ENCODE peak calls at places on chromosomes 11 and 22, in seven cellular contexts. L is ovary, U is transverse colon, G is Peyer's patch, I is stomach, N is esophagus muscularis mucosa, K is tibial nerve. E is an unnamed sample.

GRCh38 chr22:45696227-45696626 is 24.6 kb downstream of the ATXN10 start:
- DNase-seq in L (no peak), N (no peak), I (no peak), K (no peak), U (no peak), G (no peak), E (no peak)

GRCh38 chr11:65781962-65782815 is 1.4 kb upstream of the AP5B1 start:
- DNase-seq in U (no peak), K (no peak), G (no peak), L (no peak), N (no peak), I (no peak), E (no peak)

GRCh38 chr11:130403301-130403804 is 25.1 kb downstream of the ADAMTS8 start:
- DNase-seq in N (no peak), I (no peak), U (peak), K (no peak), G (no peak), L (peak), E (no peak)

GRCh38 chr11:95793111-95793510 is 2.8 kb downstream of the CEP57 start:
- DNase-seq in G (no peak), L (no peak), K (no peak), N (no peak), I (no peak), U (no peak), E (no peak)

GRCh38 chr11:112877561-112877960 is 83.7 kb upstream of the NCAM1 start:
- DNase-seq in K (no peak), U (no peak), G (no peak), N (no peak), L (no peak), I (no peak), E (no peak)

GRCh38 chr22:48259991-48260670 is 1497.7 kb downstream of the TBC1D22A start:
- DNase-seq in I (no peak), N (no peak), G (no peak), U (no peak), L (no peak), K (no peak), E (no peak)

GRCh38 chr11:100791873-100792272 is 104.8 kb downstream of the ARHGAP42 start:
- DNase-seq in G (no peak), L (no peak), U (no peak), I (no peak), N (no peak), K (no peak), E (no peak)

GRCh38 chr11:1937616-1938342 is 9.4 kb upstream of the MRPL23 start:
- DNase-seq in N (no peak), G (no peak), I (no peak), U (no peak), K (no peak), L (no peak), E (no peak)

GRCh38 chr11:90288207-90288821 is 65.5 kb upstream of the CHORDC1 start:
- DNase-seq in N (no peak), U (no peak), L (no peak), K (no peak), I (no peak), G (no peak), E (no peak)

GRCh38 chr22:43436536-43437267 is 24.9 kb downstream of the MPPED1 start:
- DNase-seq in N (no peak), I (no peak), L (no peak), K (no peak), G (no peak), U (no peak), E (peak)

GRCh38 chr22:40491990-40492631 is 121.7 kb downstream of the SGSM3 start:
- DNase-seq in I (no peak), L (no peak), N (no peak), U (no peak), G (no peak), K (no peak), E (no peak)
- H3K27ac ChIP-seq in I (peak), L (no peak), N (peak), U (peak), G (peak), K (peak), E (peak)

GRCh38 chr22:40043793-40044101 is 49.0 kb downstream of the FAM83F start:
- DNase-seq in I (no peak), L (no peak), N (no peak), U (no peak), K (no peak), G (no peak), E (no peak)
- TF ChIP-seq POLR2A in I (no peak), L (no peak), N (no peak), U (no peak), K (no peak), G (no peak), E (no peak)

DNA sequence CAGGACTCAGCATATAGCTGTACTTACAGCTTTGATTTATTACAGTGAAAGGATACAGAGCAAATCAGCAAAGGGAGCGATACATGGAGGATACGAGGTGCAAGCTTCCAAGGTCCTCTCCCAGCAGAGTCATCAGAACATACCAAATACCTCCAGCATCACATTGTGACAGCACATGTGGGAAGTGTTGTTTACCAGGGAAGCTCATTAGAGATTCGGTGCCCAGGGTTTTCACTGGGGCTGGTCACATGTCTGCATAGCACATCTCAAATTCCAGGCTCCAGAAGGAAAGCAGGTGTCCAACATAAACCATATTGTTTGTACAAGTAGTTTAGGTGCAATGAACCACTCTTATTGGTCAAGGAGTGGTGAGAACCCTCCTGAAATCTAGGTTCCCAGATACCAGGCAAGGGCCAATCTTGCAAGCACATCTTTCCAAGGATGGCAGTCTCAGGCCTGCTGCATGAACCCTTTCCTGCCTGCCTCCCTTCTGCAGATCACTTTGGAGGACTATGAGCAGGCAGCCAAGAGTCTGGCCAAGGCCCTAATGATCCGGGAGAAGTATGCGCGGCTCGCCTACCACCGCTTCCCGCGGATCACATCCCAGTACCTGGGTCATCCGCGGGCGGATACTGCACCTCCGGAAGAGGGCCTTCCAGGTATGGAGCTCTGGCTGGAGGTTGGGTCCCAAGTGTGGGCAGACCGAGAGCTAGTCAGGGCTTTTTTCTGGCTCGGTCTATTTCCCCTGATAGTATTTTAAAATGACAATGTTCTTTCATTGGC is 26.7 kb downstream of the AMPD3 start:
- DNase-seq in U (no peak), I (no peak), L (no peak), N (no peak), G (no peak), K (no peak), E (no peak)
- H3K27ac ChIP-seq in U (no peak), I (no peak), L (no peak), N (no peak), G (no peak), K (no peak), E (no peak)

GRCh38 chr11:16801288-16801980 is 63.0 kb downstream of the C11orf58 start:
- DNase-seq in U (no peak), G (no peak), I (no peak), L (no peak), N (no peak), K (no peak), E (no peak)
- TF ChIP-seq POLR2A in U (no peak), G (no peak), I (no peak), L (no peak), N (no peak), K (no peak), E (no peak)

GRCh38 chr22:27215826-27216320 is 558.5 kb downstream of the MIAT start:
- DNase-seq in N (no peak), I (no peak), U (no peak), L (no peak), K (no peak), G (no peak), E (no peak)
- H3K27ac ChIP-seq in N (peak), I (no peak), U (peak), L (no peak), K (no peak), G (no peak), E (no peak)

GRCh38 chr11:35617687-35618496 is at the start of gene FJX1:
- DNase-seq in U (peak), L (peak), I (no peak), N (no peak), G (no peak), K (no peak), E (peak)
- TF ChIP-seq POLR2A in U (no peak), L (no peak), I (no peak), N (no peak), G (no peak), K (no peak), E (no peak)

DNA sequence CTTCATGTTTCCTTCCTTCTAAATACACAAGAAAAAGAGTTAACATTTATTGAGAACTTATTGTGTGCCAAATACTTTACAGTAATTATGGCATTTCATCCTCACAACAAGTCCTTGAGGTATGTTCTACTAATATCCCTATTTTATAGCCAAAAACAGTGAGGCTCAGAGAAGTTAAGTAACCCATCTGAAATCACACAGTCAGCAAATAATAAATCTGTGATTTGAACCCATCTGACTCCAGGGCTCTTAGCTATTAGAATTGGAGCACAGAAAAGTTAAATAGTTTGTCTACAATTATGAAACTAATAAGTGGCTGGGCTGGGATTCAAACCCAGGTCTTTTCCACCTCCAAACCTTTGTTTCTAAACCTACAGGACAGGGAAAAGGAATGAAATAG is 36.5 kb upstream of the MYOD1 start:
- DNase-seq in G (no peak), I (no peak), K (no peak), U (no peak), N (no peak), L (no peak), E (no peak)
- H3K27ac ChIP-seq in G (no peak), I (no peak), K (no peak), U (no peak), N (no peak), L (no peak), E (no peak)

DNA sequence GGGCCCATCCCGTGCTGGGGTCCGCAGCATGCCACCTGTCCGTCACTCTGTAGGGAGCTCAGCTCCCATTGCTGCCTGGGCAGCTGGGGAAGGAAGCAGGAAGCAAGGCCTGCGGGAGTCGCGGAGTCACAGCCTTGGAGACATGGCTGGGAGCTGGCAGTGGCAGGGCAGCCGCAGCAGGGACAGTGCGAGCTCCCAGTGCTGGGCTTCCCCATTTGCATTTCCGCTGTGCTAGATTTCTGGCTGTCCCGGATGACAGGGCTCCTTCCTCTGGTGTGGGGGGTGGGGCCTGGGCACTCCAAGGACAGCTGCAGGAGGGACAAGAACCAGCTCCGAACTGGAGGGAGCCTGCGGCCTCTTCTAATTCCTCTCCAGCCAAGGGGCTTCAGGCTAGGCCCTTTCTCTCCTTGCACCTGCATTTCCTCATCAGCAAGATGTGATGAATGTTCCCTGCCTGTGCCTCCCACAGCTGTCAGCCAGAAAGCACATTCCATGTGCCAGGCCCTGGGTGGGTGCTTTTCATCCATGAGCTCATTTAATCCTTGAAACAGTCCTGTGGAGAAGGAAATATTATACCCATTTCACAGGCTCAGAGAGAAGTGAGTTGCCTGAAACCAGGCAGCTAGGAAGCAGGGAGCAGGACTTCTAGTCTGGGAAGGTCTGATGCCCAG is 48.0 kb downstream of the MYO7A start:
- DNase-seq in L (no peak), K (no peak), G (no peak), N (no peak), U (no peak), I (no peak), E (no peak)
- TF ChIP-seq POLR2A in L (no peak), K (no peak), G (no peak), N (no peak), U (peak), I (no peak), E (no peak)

GRCh38 chr22:27990451-27990840 is 71.4 kb upstream of the PITPNB start:
- DNase-seq in N (no peak), I (peak), K (no peak), U (no peak), L (no peak), G (no peak), E (no peak)

GRCh38 chr22:27986937-27987336 is 67.9 kb upstream of the PITPNB start:
- DNase-seq in I (peak), L (no peak), N (no peak), G (no peak), K (no peak), U (no peak), E (no peak)

GRCh38 chr22:27989758-27990450 is 70.8 kb upstream of the PITPNB start:
- DNase-seq in G (no peak), K (no peak), L (no peak), U (no peak), I (peak), N (no peak), E (no peak)

GRCh38 chr22:27987557-27987956 is 68.5 kb upstream of the PITPNB start:
- DNase-seq in L (no peak), G (no peak), U (no peak), K (no peak), N (no peak), I (peak), E (no peak)

GRCh38 chr22:27988704-27989103 is 69.6 kb upstream of the PITPNB start:
- DNase-seq in K (no peak), G (no peak), N (no peak), L (no peak), U (no peak), I (peak), E (no peak)
- H3K27ac ChIP-seq in K (no peak), G (no peak), N (no peak), L (no peak), U (no peak), I (no peak), E (no peak)